ENCODE peak calls at places on chromosomes 3 and 15, in ten cellular contexts. R is NCI-H2029 treated with DMSO at 0.1 percent for 48 hours; W is iris pigment epithelial cell; D is activated CD4-positive, alpha-beta T cell treated with anti-CD3 and anti-CD28 coated beads, Interleukin-2, amount 50 U/mL, for 4 hours; I is stimulated activated CD4-positive, alpha-beta T cell treated with anti-CD3 and anti-CD28 coated beads, Interleukin-4, amount 100 ng/mL, for 1 hour; J is activated CD8-positive, alpha-beta memory T cell treated with anti-CD3 and anti-CD28 coated beads for 48 hours; C is germinal center; G is effector memory CD8-positive, alpha-beta T cell; Q is dorsolateral prefrontal cortex; A is keratinocyte. K is an unnamed sample.

GRCh38 chr15:29773816-29774215 is 48.5 kb downstream of the TJP1 start:
- DNase-seq in I (no peak), R (no peak), J (no peak), Q (no peak), A (no peak), G (no peak), C (no peak), D (no peak), W (peak), K (no peak)

GRCh38 chr15:67832031-67832551 is 6.8 kb downstream of the SKOR1 start:
- DNase-seq in A (no peak), Q (no peak), G (no peak), R (no peak), C (no peak), W (no peak), I (no peak), D (no peak), J (no peak), K (no peak)

GRCh38 chr15:81939604-81940440 is 106.0 kb downstream of the MEX3B start:
- DNase-seq in Q (no peak), W (peak), A (peak), R (no peak), J (no peak), D (no peak), C (peak), G (no peak), I (no peak), K (no peak)

GRCh38 chr3:105473521-105474223 is 107.0 kb downstream of the ALCAM start:
- DNase-seq in Q (no peak), C (no peak), D (no peak), W (peak), A (no peak), R (peak), G (no peak), J (no peak), I (no peak), K (no peak)

GRCh38 chr15:93515256-93516044 is 426.4 kb upstream of the RGMA start:
- DNase-seq in A (no peak), W (no peak), Q (no peak), I (no peak), R (no peak), C (no peak), G (no peak), J (no peak), D (no peak), K (no peak)

GRCh38 chr3:50156991-50157493 is 1.9 kb downstream of the SEMA3F start:
- DNase-seq in Q (no peak), R (no peak), W (no peak), A (no peak), C (no peak), I (no peak), J (no peak), G (no peak), D (no peak), K (no peak)

GRCh38 chr15:58498821-58499580 is 67.2 kb downstream of the LIPC start:
- DNase-seq in W (peak), A (no peak), C (no peak), J (no peak), R (no peak), Q (no peak), D (no peak), I (no peak), G (no peak), K (no peak)

GRCh38 chr3:146972726-146973125 is 367.6 kb upstream of the PLSCR5 start:
- DNase-seq in W (peak), D (no peak), I (no peak), A (no peak), J (no peak), G (no peak), C (no peak), R (no peak), Q (no peak), K (no peak)

GRCh38 chr3:134364936-134365765 is 9.1 kb downstream of the AMOTL2 start:
- DNase-seq in W (no peak), I (no peak), Q (no peak), C (no peak), A (no peak), J (no peak), G (no peak), R (no peak), D (no peak), K (no peak)

GRCh38 chr3:20057612-20058180 is 17.4 kb downstream of the KAT2B start:
- DNase-seq in W (peak), A (no peak), I (no peak), R (no peak), D (no peak), G (no peak), J (no peak), Q (no peak), C (no peak), K (no peak)

GRCh38 chr3:143036557-143036956 is 35.2 kb downstream of the U2SURP start:
- DNase-seq in A (no peak), G (no peak), Q (no peak), R (no peak), J (no peak), D (no peak), C (no peak), I (no peak), W (no peak), K (no peak)

GRCh38 chr3:137554242-137554641 is 209.9 kb upstream of the SOX14 start:
- DNase-seq in R (no peak), W (no peak), J (no peak), I (no peak), C (no peak), A (no peak), G (no peak), D (no peak), Q (no peak), K (no peak)

GRCh38 chr15:98076021-98076816 is 115.7 kb downstream of the ARRDC4 start:
- DNase-seq in A (no peak), G (no peak), W (peak), R (no peak), C (no peak), Q (no peak), D (no peak), I (no peak), J (no peak), K (no peak)

GRCh38 chr3:40725026-40725425 is 200.3 kb downstream of the ZNF621 start:
- DNase-seq in A (no peak), C (no peak), J (no peak), I (no peak), R (peak), Q (no peak), W (no peak), D (no peak), G (no peak), K (no peak)

GRCh38 chr3:172148269-172148668 is 108.9 kb downstream of the FNDC3B start:
- DNase-seq in A (no peak), R (no peak), G (no peak), D (no peak), Q (no peak), I (no peak), C (no peak), J (no peak), W (peak), K (no peak)

GRCh38 chr15:50134524-50135024 is 15.5 kb upstream of the ATP8B4 start:
- DNase-seq in W (peak), Q (no peak), G (no peak), C (peak), I (no peak), D (no peak), A (peak), R (no peak), J (no peak), K (no peak)

GRCh38 chr3:149744151-149744550 is 8.1 kb downstream of the COMMD2 start:
- DNase-seq in C (no peak), A (no peak), D (no peak), G (no peak), J (no peak), R (no peak), W (no peak), Q (no peak), I (no peak), K (no peak)

GRCh38 chr3:195236076-195236798 is 34.7 kb downstream of the XXYLT1 start:
- DNase-seq in R (no peak), G (no peak), A (no peak), D (no peak), C (no peak), I (no peak), W (no peak), J (no peak), Q (no peak), K (peak)

GRCh38 chr3:194575484-194576210 is 57.6 kb downstream of the TMEM44 start:
- DNase-seq in W (peak), R (no peak), J (no peak), D (no peak), C (no peak), Q (no peak), G (no peak), I (no peak), A (no peak), K (no peak)

GRCh38 chr3:13480340-13481318 is 523 bp downstream of the HDAC11 start:
- DNase-seq in D (peak), A (no peak), W (peak), C (peak), G (peak), I (peak), R (no peak), Q (peak), J (peak), K (peak)

GRCh38 chr3:53211704-53212702 is 43.8 kb downstream of the TKT start:
- DNase-seq in G (no peak), A (no peak), I (no peak), D (no peak), C (no peak), R (no peak), W (no peak), Q (no peak), J (no peak), K (peak)

K was measured in posterior cingulate gyrus.